ENCODE peak calls at places on chromosomes 6 and 20, in four cellular contexts. N is pulmonary artery endothelial cell; S is right lobe of liver; Z is stimulated activated effector memory CD8-positive, alpha-beta T cell treated with anti-CD3 and anti-CD28 coated beads, Interleukin-12 subunit alpha, Interleukin-12 subunit beta, amount 100 ng/mL, for 72 hours. F is an unnamed sample.

GRCh38 chr20:40154514-40154913 is 534.5 kb downstream of the MAFB start:
- DNase-seq in N (no peak), S (no peak), Z (no peak), F (no peak)

GRCh38 chr20:31630187-31630790 is 7.4 kb upstream of the COX4I2 start:
- DNase-seq in N (no peak), S (no peak), Z (no peak), F (no peak)

GRCh38 chr20:48722002-48722731 is 105.6 kb downstream of the PREX1 start:
- DNase-seq in N (peak), S (no peak), Z (no peak), F (peak)

GRCh38 chr20:56187791-56188190 is 60.7 kb upstream of the MC3R start:
- DNase-seq in N (no peak), S (no peak), Z (no peak), F (no peak)

GRCh38 chr20:62277253-62277652 is 25.5 kb upstream of the ADRM1 start:
- DNase-seq in N (no peak), S (no peak), Z (no peak), F (no peak)

GRCh38 chr6:138387577-138388368 is 10.1 kb downstream of the SMIM28 start:
- DNase-seq in N (no peak), S (no peak), Z (no peak), F (no peak)

GRCh38 chr20:362271-363254 is 15.7 kb downstream of the NRSN2 start:
- DNase-seq in N (peak), S (peak), Z (no peak), F (peak)

GRCh38 chr6:128569737-128570438 is 49.5 kb upstream of the PTPRK start:
- DNase-seq in N (no peak), S (no peak), Z (no peak), F (peak)

GRCh38 chr6:39059496-39060310 is 11.1 kb downstream of the GLP1R start:
- DNase-seq in N (no peak), S (no peak), Z (no peak), F (no peak)

GRCh38 chr6:163162007-163162873 is 252.3 kb upstream of the QKI start:
- DNase-seq in N (no peak), S (peak), Z (no peak), F (no peak)

GRCh38 chr6:127019828-127020227 is 98.6 kb upstream of the RSPO3 start:
- DNase-seq in N (no peak), S (no peak), Z (no peak), F (no peak)

GRCh38 chr6:90495216-90495817 is 91.6 kb downstream of the MAP3K7 start:
- DNase-seq in N (no peak), S (no peak), Z (no peak), F (no peak)

GRCh38 chr6:130796313-130796905 is 30.8 kb upstream of the SMLR1 start:
- DNase-seq in N (peak), S (no peak), Z (no peak), F (peak)

GRCh38 chr6:40932366-40932765 is 106.7 kb downstream of the UNC5CL start:
- DNase-seq in N (no peak), S (no peak), Z (no peak), F (no peak)

GRCh38 chr6:48825501-48826317 is 637.3 kb downstream of the MMUT start:
- DNase-seq in N (no peak), S (no peak), Z (no peak), F (peak)

GRCh38 chr20:2545594-2545993 is 9.2 kb downstream of the TMC2 start:
- DNase-seq in N (no peak), S (no peak), Z (no peak), F (no peak)

GRCh38 chr6:26131618-26132017 is 44.4 kb downstream of the HFE start:
- DNase-seq in N (no peak), S (no peak), Z (no peak), F (no peak)

GRCh38 chr6:160991411-160992322 is at the start of gene MAP3K4:
- DNase-seq in N (peak), S (peak), Z (peak), F (peak)

GRCh38 chr6:166572370-166573261 is 13.9 kb downstream of the RAMACL start:
- DNase-seq in N (no peak), S (no peak), Z (no peak), F (no peak)

GRCh38 chr20:43812216-43812615 is 85.4 kb upstream of the GTSF1L start:
- DNase-seq in N (no peak), S (no peak), Z (no peak), F (no peak)

GRCh38 chr20:20267685-20268429 is 100.0 kb upstream of the INSM1 start:
- DNase-seq in N (no peak), S (no peak), Z (no peak), F (no peak)

GRCh38 chr6:140077712-140078551 is 703.5 kb upstream of the CITED2 start:
- DNase-seq in N (no peak), S (no peak), Z (no peak), F (peak)

GRCh38 chr6:52749546-52750152 is 13.6 kb downstream of the GSTA2 start:
- DNase-seq in N (no peak), S (no peak), Z (no peak), F (no peak)

GRCh38 chr6:101391772-101392560 is 1.5 kb upstream of the GRIK2 start:
- DNase-seq in N (no peak), S (no peak), Z (no peak), F (no peak)

GRCh38 chr6:6851059-6851658 is 256.6 kb upstream of the RREB1 start:
- DNase-seq in N (peak), S (no peak), Z (no peak), F (peak)

GRCh38 chr20:5621305-5621704 is 128.9 kb upstream of the SHLD1 start:
- DNase-seq in N (no peak), S (no peak), Z (no peak), F (peak)

F was measured in lung microvascular endothelial cell.